ENCODE peak calls at places on chromosomes 6 and 20, in four cellular contexts. R, M, G and T are unnamed samples. For H3K27me3, the result is how much of the 10 kb centered on the place peaks cover.

GRCh38 chr6:4459032-4459431 is 317.2 kb upstream of the CDYL start:
- DNase-seq in G (no peak), M (no peak), R (no peak), T (no peak)

GRCh38 chr6:1809359-1809988 is 199.8 kb downstream of the FOXC1 start:
- DNase-seq in G (no peak), R (no peak), M (no peak), T (no peak)

GRCh38 chr6:125539892-125540291 is 209.5 kb upstream of the HEY2 start:
- DNase-seq in R (no peak), G (no peak), M (no peak), T (no peak)

GRCh38 chr20:51258582-51259175 is 235.8 kb upstream of the KCNG1 start:
- DNase-seq in G (no peak), R (no peak), M (no peak), T (no peak)

GRCh38 chr20:38460040-38460623 is 12.5 kb upstream of the RALGAPB start:
- DNase-seq in M (no peak), R (peak), G (peak), T (no peak)

GRCh38 chr20:2767768-2768631 is 32.4 kb downstream of the CPXM1 start:
- DNase-seq in M (peak), G (no peak), R (no peak), T (peak)

GRCh38 chr20:22207280-22207679 is 377.1 kb downstream of the FOXA2 start:
- DNase-seq in M (no peak), G (no peak), R (no peak), T (no peak)

GRCh38 chr20:11553603-11554002 is 364.1 kb upstream of the BTBD3 start:
- DNase-seq in R (no peak), M (no peak), G (no peak), T (no peak)

GRCh38 chr6:13409991-13410390 is 77.4 kb downstream of the GFOD1 start:
- DNase-seq in G (no peak), R (no peak), M (no peak), T (no peak)

GRCh38 chr6:130322673-130323268 is 43.0 kb upstream of the TMEM200A start:
- DNase-seq in R (peak), G (peak), M (no peak), T (no peak)

GRCh38 chr6:119100115-119100514 is 21.7 kb upstream of the FAM184A start:
- DNase-seq in R (no peak), G (no peak), M (no peak), T (no peak)

GRCh38 chr6:15464211-15464725 is 198.6 kb downstream of the DTNBP1 start:
- DNase-seq in M (no peak), R (peak), G (peak), T (no peak)

GRCh38 chr20:53776858-53777257 is 183.2 kb upstream of the ZNF217 start:
- DNase-seq in G (no peak), M (no peak), R (no peak), T (no peak)

GRCh38 chr20:43911066-43911465 is 3.6 kb upstream of the TOX2 start:
- DNase-seq in M (no peak), R (peak), G (peak), T (no peak)

GRCh38 chr6:87139236-87139635 is 16.1 kb upstream of the ZNF292 start:
- DNase-seq in M (no peak), R (peak), G (peak), T (no peak)

GRCh38 chr20:12928755-12929401 is 79.9 kb upstream of the SPTLC3 start:
- DNase-seq in R (no peak), M (no peak), G (no peak), T (no peak)

GRCh38 chr20:41889871-41890224 is 271.7 kb upstream of the CHD6 start:
- DNase-seq in R (no peak), G (no peak), M (no peak), T (no peak)

GRCh38 chr6:52595000-52595795 is 18.3 kb upstream of the TRAM2 start:
- DNase-seq in G (no peak), M (peak), R (peak), T (no peak)

DNA sequence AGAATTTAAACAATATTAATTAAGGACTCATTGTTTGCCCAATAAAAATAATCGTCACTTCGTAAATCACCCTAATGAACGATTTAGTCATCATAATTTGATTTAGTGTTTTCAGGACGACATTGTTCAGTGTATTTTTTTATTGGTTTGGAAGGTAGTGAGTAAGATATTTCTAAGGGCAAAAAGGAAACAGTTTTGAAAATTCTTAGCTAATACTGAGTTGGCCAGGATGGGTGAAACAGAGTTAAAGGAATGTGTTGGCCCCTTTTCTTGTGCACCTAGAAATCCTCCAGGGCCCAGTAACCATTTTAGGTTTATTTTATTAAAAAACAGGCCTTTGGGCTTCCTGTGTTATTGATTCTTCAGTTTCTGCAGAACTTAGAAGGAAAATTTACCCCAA is 25.3 kb downstream of the ANKS1A start:
- DNase-seq in M (no peak), G (no peak), R (no peak), T (no peak)
- H3K27me3 ChIP-seq in M (under half), G (under half), R (under half), T (under half)

GRCh38 chr20:46879386-46879785 is 15.3 kb upstream of the EYA2 start:
- DNase-seq in R (no peak), M (no peak), G (no peak), T (no peak)
- H3K27ac ChIP-seq in R (no peak), M (no peak), G (no peak), T (no peak)

DNA sequence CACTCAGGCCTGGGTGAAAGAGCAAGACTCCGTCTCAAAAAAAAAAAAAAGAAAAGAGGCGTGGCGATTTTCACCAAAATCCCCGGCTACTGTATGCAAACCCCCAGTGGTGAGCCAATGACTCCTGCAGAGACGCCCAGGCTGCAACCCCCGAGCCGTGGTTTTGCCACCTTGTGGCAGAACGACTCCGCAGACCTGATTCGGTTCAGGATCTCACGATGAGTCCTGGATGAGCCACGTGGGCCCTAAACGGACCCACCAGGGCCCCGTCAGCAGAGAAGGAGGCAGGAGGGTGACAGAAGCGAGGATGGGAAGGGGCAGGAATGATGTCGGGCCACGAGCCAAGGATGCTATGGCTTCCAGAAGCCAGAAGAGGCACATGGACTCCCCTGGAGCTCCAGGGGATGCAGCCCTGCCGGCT is 42.5 kb downstream of the SLC2A4RG start:
- DNase-seq in R (no peak), M (no peak), G (peak), T (no peak)
- TF ChIP-seq CTCF in R (no peak), M (no peak), G (peak), T (no peak)

DNA sequence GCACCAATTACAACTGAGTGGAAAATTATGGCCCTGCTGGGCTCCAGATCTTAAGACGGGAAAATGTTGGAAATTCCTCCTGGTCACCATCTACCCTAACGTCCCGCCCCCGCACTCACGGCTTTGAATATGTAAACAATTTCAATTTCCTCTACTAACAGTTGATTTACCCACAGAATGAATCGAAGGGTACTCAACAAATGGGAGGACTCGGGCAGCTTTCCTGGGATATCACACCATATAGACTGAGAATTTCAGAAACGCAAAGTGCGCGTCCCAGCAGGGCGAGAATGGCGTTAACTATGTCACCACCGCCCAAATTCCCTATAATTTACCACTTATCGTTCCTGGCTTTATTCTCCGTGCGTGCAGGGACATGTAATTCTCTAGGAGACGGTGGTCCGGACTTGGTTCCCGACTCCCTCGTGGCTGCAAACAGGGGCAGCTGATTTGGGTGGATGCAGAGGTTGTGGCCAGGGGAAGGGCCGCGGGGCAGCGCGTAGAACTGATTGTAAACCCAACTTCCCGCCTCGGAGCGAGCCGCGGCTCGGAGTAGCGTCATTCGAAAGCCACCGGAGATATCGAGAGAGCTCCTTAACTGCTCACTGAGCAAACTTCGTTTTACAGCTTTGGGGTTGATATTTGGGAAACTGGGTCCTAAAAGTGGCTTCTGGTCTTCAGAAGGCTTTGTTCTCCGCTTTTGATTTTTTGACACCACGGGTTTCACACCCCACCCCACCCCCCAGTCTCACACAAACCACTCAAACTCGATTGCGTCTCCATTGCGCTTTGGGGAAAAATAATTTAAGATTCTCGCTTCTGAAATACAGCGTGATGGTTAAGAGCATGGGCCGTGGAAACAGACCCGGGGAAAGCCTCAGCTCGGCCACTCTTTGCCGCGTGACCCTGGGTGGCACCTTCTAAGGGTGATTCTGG is 17.6 kb upstream of the ZSCAN9 start:
- DNase-seq in R (no peak), G (no peak), M (no peak), T (peak)
- H3K27me3 ChIP-seq in R (under half), G (under half), M (half or more), T (half or more)

GRCh38 chr6:105482956-105483355 is 80.1 kb upstream of the PREP start:
- DNase-seq in M (no peak), G (no peak), R (no peak), T (no peak)

GRCh38 chr6:105484238-105485161 is 81.6 kb upstream of the PREP start:
- DNase-seq in M (no peak), G (peak), R (no peak), T (no peak)

GRCh38 chr6:105487040-105487787 is 84.3 kb upstream of the PREP start:
- DNase-seq in R (no peak), G (no peak), M (no peak), T (no peak)

GRCh38 chr6:105483492-105483891 is 80.6 kb upstream of the PREP start:
- DNase-seq in M (no peak), G (no peak), R (no peak), T (no peak)

DNA sequence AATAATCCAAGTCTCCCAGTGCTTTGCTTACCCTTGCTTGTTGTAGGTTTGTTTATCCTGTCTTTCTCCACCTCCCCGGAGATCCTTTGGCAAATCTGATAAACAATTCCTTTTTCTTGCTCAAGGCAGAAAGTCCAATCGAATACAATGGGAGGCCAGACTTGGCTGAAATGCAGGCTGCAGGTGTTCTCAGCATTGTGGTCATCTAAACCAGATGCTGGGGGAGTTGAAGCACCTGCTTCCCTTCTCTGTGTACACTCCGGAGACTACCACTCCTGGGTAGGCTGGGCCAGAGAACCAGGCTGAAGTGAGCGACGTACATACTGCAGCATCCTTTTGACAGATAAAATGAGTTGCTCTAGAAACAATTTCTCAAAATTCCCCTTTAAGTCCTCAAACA is 82.6 kb upstream of the PREP start:
- DNase-seq in M (no peak), G (no peak), R (peak), T (no peak)
- H3K27ac ChIP-seq in M (no peak), G (no peak), R (no peak), T (no peak)

DNA sequence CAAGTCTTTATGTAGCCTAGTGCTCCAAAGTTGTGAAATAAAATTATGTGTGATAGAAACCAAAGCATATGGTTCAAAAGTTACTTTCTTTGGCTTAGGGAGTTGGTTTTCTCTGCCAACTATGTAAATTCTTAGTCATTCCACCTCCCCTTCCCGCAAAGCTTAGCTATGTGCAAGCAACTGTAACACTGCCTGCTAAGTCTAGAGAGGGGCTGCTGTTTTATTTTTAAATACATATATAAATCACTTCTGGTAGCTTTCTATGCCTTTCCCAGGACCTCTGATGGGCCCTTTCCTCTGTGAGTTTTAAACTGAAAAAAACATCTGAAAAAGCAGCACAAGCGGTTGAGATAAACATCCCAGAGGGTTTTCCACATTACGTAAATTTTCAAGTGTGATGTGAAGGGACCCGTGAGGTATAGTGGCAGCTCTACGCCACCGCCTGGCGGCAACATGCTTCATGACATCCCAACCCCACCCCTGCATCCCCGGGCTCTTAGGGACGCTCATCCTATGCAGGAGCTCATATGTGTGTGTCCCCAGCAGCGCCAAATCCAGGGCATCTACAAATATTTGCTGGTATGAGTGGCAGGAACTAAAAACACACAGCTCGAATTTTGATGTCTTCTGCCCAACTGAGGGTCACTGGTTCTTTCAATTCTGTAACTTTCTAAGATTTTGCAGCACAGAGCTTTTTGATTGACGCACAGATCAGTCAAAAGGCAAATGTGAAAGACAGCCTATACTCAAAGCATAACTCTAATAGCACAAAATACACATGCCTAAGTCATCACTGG is 12.8 kb downstream of the SAYSD1 start:
- DNase-seq in G (no peak), M (no peak), R (peak), T (peak)
- TF ChIP-seq CTCF in G (peak), M (no peak), R (no peak), T (peak)

GRCh38 chr6:106133040-106133439 is 46.9 kb downstream of the PRDM1 start:
- DNase-seq in R (no peak), G (no peak), M (no peak), T (no peak)
- H3K27me3 ChIP-seq in R (under half), G (under half), M (under half), T (under half)

GRCh38 chr6:117270121-117270959 is 5.0 kb downstream of the VGLL2 start:
- DNase-seq in M (no peak), G (no peak), R (no peak), T (no peak)
- H3K27ac ChIP-seq in M (no peak), G (no peak), R (no peak), T (no peak)

DNA sequence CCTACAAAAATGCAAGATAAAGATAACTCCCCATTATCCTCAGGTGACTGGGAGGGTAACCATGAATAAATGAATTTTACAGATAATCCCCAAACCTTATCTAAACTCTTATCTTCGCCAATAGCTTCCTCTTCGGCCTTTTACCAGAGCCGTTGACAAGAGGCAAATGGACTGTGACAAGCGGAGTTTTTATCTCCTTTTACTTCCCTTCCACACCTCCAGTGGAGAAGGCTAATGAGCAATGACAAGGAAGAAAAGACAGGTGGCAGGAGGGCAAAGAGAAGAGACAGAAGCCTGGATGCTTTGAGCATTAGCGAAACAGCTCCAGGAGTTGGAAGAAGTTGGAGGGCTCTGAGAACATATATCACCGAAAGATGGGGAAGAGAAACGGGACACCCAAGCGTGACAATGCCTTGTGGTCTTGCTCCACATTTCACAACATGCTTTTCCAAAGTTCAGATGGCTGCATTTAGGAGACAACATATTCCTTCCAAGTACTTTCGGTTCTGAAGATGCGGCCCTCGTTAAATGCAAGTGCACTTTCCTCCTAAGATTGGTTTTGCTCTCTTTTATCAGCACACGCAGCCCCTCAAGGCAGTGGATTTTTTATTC is 69.2 kb downstream of the PRDM1 start:
- DNase-seq in G (no peak), R (no peak), M (no peak), T (no peak)
- TF ChIP-seq CTCF in G (no peak), R (no peak), M (no peak), T (no peak)

DNA sequence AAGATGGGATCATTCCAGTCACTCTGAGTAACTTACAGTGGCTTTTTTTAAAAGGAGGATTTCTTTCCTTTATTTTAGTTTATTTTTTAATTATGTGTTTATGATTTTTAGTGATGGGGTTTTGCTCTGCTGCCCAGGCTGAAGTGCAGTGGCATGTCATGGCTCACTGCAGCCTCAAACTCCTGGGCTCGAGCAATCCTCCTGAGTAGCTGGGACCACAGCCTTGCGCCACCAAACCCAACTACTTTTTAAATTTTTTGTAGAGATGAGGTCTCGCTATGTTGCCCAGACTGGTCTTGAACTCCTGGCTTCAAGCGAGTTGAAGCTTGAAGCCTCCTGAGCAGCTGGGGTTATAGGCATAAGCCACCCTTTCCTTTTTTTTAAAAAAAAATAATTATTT is 31.8 kb upstream of the PHACTR3 start:
- DNase-seq in M (no peak), G (no peak), R (no peak), T (no peak)
- H3K27me3 ChIP-seq in M (under half), G (under half), R (under half), T (under half)